ENCODE peak calls at places on chromosomes 16 and 17, in seven cellular contexts. One of them, this sample, is unnamed.
A peak's percentile ranks its signal among the peaks of the same experiment; 100 is the strongest.

GRCh38 chr17:78484300-78485159 is 92.7 kb downstream of the DNAH17 start:
- DNase-seq in cerebellar nuclear complex: no peak
- DNase-seq in EH: peak; percentile 27
- DNase-seq in activated CD4-positive, alpha-beta T cell treated with anti-CD3 and anti-CD28 coated beads for 24 hours: peak; percentile 48
- DNase-seq in C1 segment of cervical spinal cord: peak; percentile 36
- DNase-seq in T follicular helper cell: peak; percentile 49
- DNase-seq in cardiac muscle cell: peak; percentile 32
- DNase-seq in this sample: no peak

GRCh38 chr17:38751144-38751802 is 1.3 kb upstream of the PSMB3 start:
- DNase-seq in activated CD4-positive, alpha-beta T cell treated with anti-CD3 and anti-CD28 coated beads for 24 hours: no peak
- DNase-seq in C1 segment of cervical spinal cord: no peak
- DNase-seq in cerebellar nuclear complex: no peak
- DNase-seq in EH: no peak
- DNase-seq in T follicular helper cell: no peak
- DNase-seq in cardiac muscle cell: no peak
- DNase-seq in this sample: no peak

GRCh38 chr16:8861563-8862308 is 7.1 kb downstream of the CARHSP1 start:
- DNase-seq in cardiac muscle cell: no peak
- DNase-seq in C1 segment of cervical spinal cord: peak; percentile 30
- DNase-seq in T follicular helper cell: no peak
- DNase-seq in cerebellar nuclear complex: no peak
- DNase-seq in activated CD4-positive, alpha-beta T cell treated with anti-CD3 and anti-CD28 coated beads for 24 hours: no peak
- DNase-seq in EH: no peak
- DNase-seq in this sample: no peak

GRCh38 chr16:66460703-66461102 is 33.6 kb downstream of the BEAN1 start:
- DNase-seq in activated CD4-positive, alpha-beta T cell treated with anti-CD3 and anti-CD28 coated beads for 24 hours: no peak
- DNase-seq in T follicular helper cell: no peak
- DNase-seq in EH: no peak
- DNase-seq in cerebellar nuclear complex: no peak
- DNase-seq in cardiac muscle cell: no peak
- DNase-seq in C1 segment of cervical spinal cord: no peak
- DNase-seq in this sample: no peak

GRCh38 chr16:1346422-1347285 is 5.0 kb downstream of the TSR3 start:
- DNase-seq in C1 segment of cervical spinal cord: no peak
- DNase-seq in T follicular helper cell: no peak
- DNase-seq in cerebellar nuclear complex: no peak
- DNase-seq in cardiac muscle cell: no peak
- DNase-seq in EH: no peak
- DNase-seq in activated CD4-positive, alpha-beta T cell treated with anti-CD3 and anti-CD28 coated beads for 24 hours: no peak
- DNase-seq in this sample: no peak

GRCh38 chr17:78133971-78134898 is 3.7 kb downstream of the TMC8 start:
- DNase-seq in cerebellar nuclear complex: no peak
- DNase-seq in C1 segment of cervical spinal cord: no peak
- DNase-seq in activated CD4-positive, alpha-beta T cell treated with anti-CD3 and anti-CD28 coated beads for 24 hours: no peak
- DNase-seq in T follicular helper cell: peak; percentile 77
- DNase-seq in cardiac muscle cell: peak; percentile 50
- DNase-seq in EH: peak; percentile 20
- DNase-seq in this sample: no peak

GRCh38 chr17:48592592-48592991 is 987 bp downstream of the HOXB5 start:
- DNase-seq in cardiac muscle cell: no peak
- DNase-seq in activated CD4-positive, alpha-beta T cell treated with anti-CD3 and anti-CD28 coated beads for 24 hours: no peak
- DNase-seq in T follicular helper cell: no peak
- DNase-seq in cerebellar nuclear complex: no peak
- DNase-seq in EH: no peak
- DNase-seq in C1 segment of cervical spinal cord: no peak
- DNase-seq in this sample: no peak

GRCh38 chr17:42127414-42127813 is 4.8 kb downstream of the HSPB9 start:
- DNase-seq in cardiac muscle cell: no peak
- DNase-seq in cerebellar nuclear complex: no peak
- DNase-seq in T follicular helper cell: no peak
- DNase-seq in activated CD4-positive, alpha-beta T cell treated with anti-CD3 and anti-CD28 coated beads for 24 hours: no peak
- DNase-seq in C1 segment of cervical spinal cord: no peak
- DNase-seq in EH: no peak
- DNase-seq in this sample: no peak

GRCh38 chr17:73445466-73445865 is 133.7 kb upstream of the CDC42EP4 start:
- DNase-seq in activated CD4-positive, alpha-beta T cell treated with anti-CD3 and anti-CD28 coated beads for 24 hours: no peak
- DNase-seq in cerebellar nuclear complex: no peak
- DNase-seq in C1 segment of cervical spinal cord: no peak
- DNase-seq in cardiac muscle cell: no peak
- DNase-seq in T follicular helper cell: no peak
- DNase-seq in EH: no peak
- DNase-seq in this sample: no peak

GRCh38 chr17:49775546-49776260 is 11.8 kb upstream of the FAM117A start:
- DNase-seq in activated CD4-positive, alpha-beta T cell treated with anti-CD3 and anti-CD28 coated beads for 24 hours: no peak
- DNase-seq in C1 segment of cervical spinal cord: no peak
- DNase-seq in cardiac muscle cell: no peak
- DNase-seq in EH: peak; percentile 52
- DNase-seq in T follicular helper cell: no peak
- DNase-seq in cerebellar nuclear complex: no peak
- DNase-seq in this sample: no peak

GRCh38 chr17:55334285-55334684 is 69.5 kb downstream of the HLF start:
- DNase-seq in cerebellar nuclear complex: no peak
- DNase-seq in cardiac muscle cell: no peak
- DNase-seq in C1 segment of cervical spinal cord: peak; percentile 40
- DNase-seq in activated CD4-positive, alpha-beta T cell treated with anti-CD3 and anti-CD28 coated beads for 24 hours: no peak
- DNase-seq in EH: peak; percentile 61
- DNase-seq in T follicular helper cell: no peak
- DNase-seq in this sample: no peak

GRCh38 chr17:64063088-64063487 is 42.7 kb upstream of the ICAM2 start:
- DNase-seq in T follicular helper cell: no peak
- DNase-seq in EH: no peak
- DNase-seq in activated CD4-positive, alpha-beta T cell treated with anti-CD3 and anti-CD28 coated beads for 24 hours: no peak
- DNase-seq in C1 segment of cervical spinal cord: no peak
- DNase-seq in cardiac muscle cell: no peak
- DNase-seq in cerebellar nuclear complex: no peak
- DNase-seq in this sample: no peak

This sample was measured in NCI-H2107.